ENCODE peak calls at places on chromosomes 4 and X, in four cellular contexts. D, K, G and P are unnamed samples.

GRCh38 chr4:89598602-89599001 is 238.4 kb downstream of the SNCA start:
- DNase-seq in D (no peak), K (no peak), G (no peak), P (peak)

GRCh38 chr4:52192697-52193096 is 141.6 kb downstream of the SPATA18 start:
- DNase-seq in D (no peak), K (no peak), G (no peak), P (no peak)

GRCh38 chr4:133095591-133095990 is 53.5 kb upstream of the PCDH10 start:
- DNase-seq in D (no peak), K (no peak), G (no peak), P (no peak)

GRCh38 chr4:158282252-158282651 is 72.0 kb downstream of the TMEM144 start:
- DNase-seq in D (no peak), K (no peak), G (no peak), P (peak)

GRCh38 chrX:41481264-41482109 is 34.3 kb downstream of the NYX start:
- DNase-seq in D (no peak), K (no peak), G (peak), P (peak)

GRCh38 chr4:18203936-18204335 is 182.4 kb upstream of the LCORL start:
- DNase-seq in D (no peak), K (no peak), G (no peak), P (no peak)

GRCh38 chr4:140250989-140251552 is 97.1 kb upstream of the MAML3 start:
- DNase-seq in D (no peak), K (no peak), G (no peak), P (no peak)

GRCh38 chrX:20317873-20318272 is 51.2 kb upstream of the RPS6KA3 start:
- DNase-seq in D (no peak), K (no peak), G (no peak), P (no peak)

GRCh38 chr4:14196141-14196540 is 568.6 kb upstream of the BOD1L1 start:
- DNase-seq in D (peak), K (no peak), G (no peak), P (no peak)

GRCh38 chr4:48340276-48340904 is 939 bp upstream of the SLAIN2 start:
- DNase-seq in D (no peak), K (no peak), G (peak), P (no peak)

GRCh38 chr4:8547108-8547911 is 32.9 kb upstream of the GPR78 start:
- DNase-seq in D (peak), K (no peak), G (peak), P (peak)

GRCh38 chrX:152810403-152810802 is 20.2 kb downstream of the CETN2 start:
- DNase-seq in D (no peak), K (no peak), G (no peak), P (no peak)

GRCh38 chrX:56764153-56764974 is 35.3 kb downstream of the NBDY start:
- DNase-seq in D (peak), K (peak), G (peak), P (peak)

GRCh38 chr4:97457253-97457652 is 686.0 kb downstream of the STPG2 start:
- DNase-seq in D (no peak), K (no peak), G (no peak), P (no peak)

GRCh38 chr4:93996895-93997294 is 168.3 kb downstream of the ATOH1 start:
- DNase-seq in D (no peak), K (no peak), G (no peak), P (no peak)
- TF ChIP-seq POLR2A in D (no peak), K (no peak), G (no peak), P (no peak)

GRCh38 chr4:184950117-184950830 is 68.0 kb upstream of the HELT start:
- DNase-seq in D (no peak), K (no peak), G (no peak), P (no peak)
- TF ChIP-seq EGR1 in D (no peak), K (no peak), G (no peak), P (no peak)

DNA sequence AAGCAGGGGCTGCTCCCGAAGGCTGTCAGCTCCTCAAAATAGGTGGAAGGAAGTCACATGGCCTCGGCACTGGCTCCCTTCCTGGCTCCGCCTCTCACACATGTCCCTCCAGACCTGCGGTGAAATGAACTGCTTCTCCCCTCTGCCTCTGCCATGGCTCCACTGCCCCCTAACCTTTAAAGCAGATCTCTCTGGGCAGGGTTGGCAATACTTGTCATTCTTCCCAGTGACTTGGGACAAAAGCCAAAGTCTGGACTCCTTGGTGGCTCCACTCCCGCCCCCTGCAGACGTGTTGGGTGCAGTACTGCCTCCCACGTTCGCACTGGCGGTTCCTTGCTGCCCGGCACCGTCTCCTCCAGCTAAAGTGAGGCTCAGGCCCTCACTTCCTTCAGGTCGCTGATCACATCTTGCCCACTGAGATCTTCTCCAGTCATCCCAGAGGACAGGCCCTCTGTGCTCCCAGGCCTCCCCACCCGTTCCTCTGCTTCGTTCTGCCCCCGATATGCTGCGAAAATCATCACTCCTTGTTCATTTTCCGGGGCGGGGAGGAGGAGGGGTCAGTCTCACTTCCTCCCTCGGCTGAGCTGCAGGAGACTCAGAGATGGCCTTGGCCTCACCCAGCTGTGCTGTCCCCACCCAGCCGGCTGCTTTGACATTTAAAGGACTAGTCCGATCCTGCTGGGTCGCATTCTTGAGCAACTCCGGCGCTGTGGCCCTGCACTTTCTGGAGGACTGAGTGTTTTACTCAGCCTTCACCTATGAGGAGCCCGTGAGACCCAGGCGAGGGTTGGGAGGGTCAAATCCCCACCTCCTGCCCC is 97.4 kb downstream of the PHKA2 start:
- DNase-seq in D (peak), K (peak), G (peak), P (peak)
- TF ChIP-seq POLR2A in D (no peak), K (peak), G (no peak), P (no peak)

GRCh38 chr4:138673053-138673452 is 342.5 kb upstream of the NOCT start:
- DNase-seq in D (no peak), K (no peak), G (no peak), P (no peak)
- TF ChIP-seq EGR1 in D (no peak), K (no peak), G (no peak), P (no peak)

GRCh38 chr4:147139455-147140198 is 194.0 kb upstream of the TTC29 start:
- DNase-seq in D (no peak), K (no peak), G (no peak), P (no peak)
- TF ChIP-seq POLR2A in D (no peak), K (no peak), G (no peak), P (no peak)

DNA sequence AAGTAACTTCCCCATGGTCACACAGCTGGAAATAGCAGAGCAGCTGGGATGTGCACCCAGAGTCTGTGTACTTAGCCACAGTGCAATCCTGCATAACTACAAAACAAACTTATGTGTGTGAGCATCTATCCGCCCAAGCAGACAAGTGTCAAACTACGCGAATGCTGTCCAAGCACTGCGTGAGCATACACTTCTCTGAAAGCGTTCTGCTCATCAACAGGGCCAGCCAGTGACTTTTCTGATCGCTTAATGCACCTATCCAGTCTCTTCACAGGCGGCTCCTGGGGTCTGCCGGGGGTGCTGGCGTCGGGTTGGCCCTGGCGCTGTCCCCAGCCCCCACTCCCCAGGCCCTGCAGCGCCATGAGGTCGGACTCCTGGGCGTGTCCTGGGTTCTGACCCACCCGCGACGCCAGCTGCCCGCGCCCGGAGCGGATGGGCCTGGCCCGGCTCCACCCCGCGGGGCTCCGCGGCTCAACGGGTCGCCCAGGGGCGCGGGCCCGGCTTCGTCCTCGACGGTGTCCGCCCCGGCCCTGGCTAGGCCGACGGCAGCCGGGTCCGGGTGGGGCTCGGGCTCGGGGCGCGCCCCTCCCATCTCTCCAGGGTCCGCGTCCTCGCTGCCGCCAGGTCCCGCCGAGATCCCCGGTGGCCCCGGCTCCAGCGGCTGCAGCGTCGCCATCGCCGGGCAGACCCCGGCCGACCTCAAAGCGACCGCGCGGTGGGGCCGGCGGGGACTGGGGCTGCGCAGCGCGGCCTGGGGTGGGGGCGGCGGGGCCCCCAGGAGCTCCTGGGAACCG is 1.3 kb upstream of the ZNF141 start:
- DNase-seq in D (peak), K (no peak), G (no peak), P (no peak)
- TF ChIP-seq EGR1 in D (no peak), K (no peak), G (no peak), P (no peak)

GRCh38 chr4:182917182-182918043 is at the start of gene DCTD:
- DNase-seq in D (peak), K (no peak), G (peak), P (no peak)
- TF ChIP-seq POLR2A in D (no peak), K (peak), G (peak), P (peak)

DNA sequence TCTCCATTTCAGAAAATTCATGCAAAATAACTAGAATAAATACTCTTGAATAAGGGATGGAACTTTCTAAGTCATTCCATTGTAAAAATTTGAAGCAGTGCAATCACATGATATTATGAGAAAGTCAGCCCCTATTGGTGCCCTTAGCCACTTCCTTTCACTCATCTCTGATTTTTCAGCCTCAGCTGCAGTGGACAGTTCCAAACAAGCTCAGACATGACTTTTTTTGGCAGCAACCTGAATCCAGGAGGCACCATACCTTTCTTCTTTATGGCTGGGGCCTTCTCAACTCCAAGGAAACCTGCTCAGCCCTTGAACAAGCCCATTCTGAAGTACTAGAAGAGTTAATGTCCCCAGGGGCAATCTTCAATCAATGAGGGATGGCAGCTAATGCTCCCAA is 40.5 kb downstream of the MAPK10 start:
- DNase-seq in D (no peak), K (no peak), G (no peak), P (no peak)
- TF ChIP-seq EGR1 in D (no peak), K (no peak), G (no peak), P (no peak)